ENCODE peak calls at places on chromosomes 12 and 14, in four cellular contexts. D is heart right ventricle, N is astrocyte of the spinal cord, X is colonic mucosa. P is an unnamed sample.

GRCh38 chr12:51351913-51352532 is 5.5 kb upstream of the CELA1 start:
- DNase-seq in N (peak; percentile 65), X (peak; percentile 52), D (peak; percentile 17), P (peak; percentile 69)

GRCh38 chr12:100864366-100864765 is 69.8 kb downstream of the ANO4 start:
- DNase-seq in X (no peak), D (no peak), N (no peak), P (no peak)

GRCh38 chr14:44530482-44530881 is 23.4 kb upstream of the FSCB start:
- DNase-seq in N (no peak), X (no peak), D (no peak), P (no peak)

GRCh38 chr14:37116933-37117844 is 55.2 kb downstream of the SLC25A21 start:
- DNase-seq in N (peak; percentile 82), D (no peak), X (no peak), P (peak; percentile 84)

GRCh38 chr14:78310263-78310662 is 140.1 kb downstream of the NRXN3 start:
- DNase-seq in D (no peak), N (no peak), X (no peak), P (no peak)

GRCh38 chr12:117261267-117261666 is 71.0 kb upstream of the FBXO21 start:
- DNase-seq in X (no peak), D (no peak), N (no peak), P (peak; percentile 32)

GRCh38 chr14:31660191-31660590 is 99.0 kb downstream of the NUBPL start:
- DNase-seq in D (no peak), X (no peak), N (no peak), P (no peak)

GRCh38 chr14:96156804-96157760 is 47.6 kb upstream of the BDKRB2 start:
- DNase-seq in N (no peak), D (no peak), X (peak; percentile 12), P (no peak)

GRCh38 chr12:78566461-78566860 is 298.1 kb upstream of the SYT1 start:
- DNase-seq in N (no peak), X (no peak), D (no peak), P (no peak)

GRCh38 chr14:44404021-44404420 is 103.1 kb downstream of the FSCB start:
- DNase-seq in X (no peak), D (no peak), N (no peak), P (no peak)

GRCh38 chr12:111160350-111161142 is 208.3 kb downstream of the PHETA1 start:
- DNase-seq in D (no peak), N (no peak), X (no peak), P (no peak)

GRCh38 chr12:104958946-104959841 is 1.1 kb upstream of the SLC41A2 start:
- DNase-seq in D (no peak), X (peak; percentile 36), N (peak; percentile 56), P (peak; percentile 70)

GRCh38 chr12:114092981-114093380 is 126.9 kb upstream of the RBM19 start:
- DNase-seq in N (no peak), X (no peak), D (no peak), P (no peak)

GRCh38 chr14:84864582-84865271 is 665.2 kb upstream of the FLRT2 start:
- DNase-seq in N (no peak), D (no peak), X (no peak), P (no peak)

GRCh38 chr12:47782372-47782770 is 9.3 kb downstream of the SLC48A1 start:
- DNase-seq in N (no peak), X (no peak), D (no peak), P (no peak)

GRCh38 chr14:96986701-96987474 is 189.7 kb downstream of the VRK1 start:
- DNase-seq in X (no peak), D (no peak), N (no peak), P (no peak)

DNA sequence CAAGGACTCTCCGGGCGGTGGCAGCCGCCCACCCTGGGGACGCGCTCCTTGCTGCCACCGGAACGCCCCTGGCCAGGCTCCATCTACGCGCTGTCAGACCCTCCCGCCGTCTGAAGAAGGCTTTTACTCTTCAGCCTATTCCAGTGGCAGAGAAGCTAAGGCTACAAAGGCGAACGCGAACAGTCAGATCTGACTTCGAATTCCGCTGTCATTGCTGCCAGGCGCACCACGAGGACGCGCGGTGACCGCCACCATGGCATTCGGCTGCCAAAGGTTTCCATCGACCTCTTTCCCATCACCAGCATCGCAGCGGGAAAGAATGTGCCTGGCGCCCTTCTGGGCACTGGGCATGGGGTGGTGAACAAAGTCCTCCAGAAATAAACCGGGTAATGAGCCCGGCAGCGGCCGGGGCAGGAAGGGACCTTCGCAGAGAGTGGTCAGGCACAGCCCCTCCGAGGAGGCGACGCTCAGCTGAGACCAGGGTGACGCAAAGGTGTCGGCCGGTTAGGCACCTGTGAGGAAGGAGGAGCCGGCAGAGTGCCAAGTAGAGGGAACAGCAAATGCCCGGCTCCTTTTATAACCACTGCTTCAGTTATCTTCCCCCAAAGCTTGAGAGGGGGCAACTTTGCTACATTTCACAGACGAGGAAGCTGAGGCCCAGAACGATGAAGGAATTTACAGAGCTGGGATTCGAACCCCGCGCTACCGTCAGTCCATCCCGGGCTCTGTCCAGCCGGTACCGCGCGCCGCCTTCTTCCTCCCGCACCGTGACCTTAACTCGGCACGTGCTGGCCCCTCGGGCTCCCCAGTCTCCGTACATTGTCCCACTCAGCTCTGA is 1.9 kb upstream of the RFX4 start:
- DNase-seq in N (no peak), D (no peak), X (no peak), P (no peak)
- H3K4me3 ChIP-seq in N (no peak overlapping the region), D (peak overlapping the region; percentile 33), X (no peak overlapping the region), P (no peak overlapping the region)

GRCh38 chr14:57884175-57884574 is 18.3 kb upstream of the SLC35F4 start:
- DNase-seq in D (no peak), X (no peak), N (peak; percentile 18), P (peak; percentile 30)
- TF ChIP-seq CTCF in D (peak; percentile 11), X (no peak), N (peak; percentile 35), P (peak; percentile 36)

GRCh38 chr12:106133136-106134087 is 5.3 kb downstream of the NUAK1 start:
- DNase-seq in D (no peak), N (peak; percentile 37), X (no peak), P (peak; percentile 38)
- H3K4me3 ChIP-seq in D (no peak overlapping the region), N (no peak overlapping the region), X (no peak overlapping the region), P (no peak overlapping the region)

DNA sequence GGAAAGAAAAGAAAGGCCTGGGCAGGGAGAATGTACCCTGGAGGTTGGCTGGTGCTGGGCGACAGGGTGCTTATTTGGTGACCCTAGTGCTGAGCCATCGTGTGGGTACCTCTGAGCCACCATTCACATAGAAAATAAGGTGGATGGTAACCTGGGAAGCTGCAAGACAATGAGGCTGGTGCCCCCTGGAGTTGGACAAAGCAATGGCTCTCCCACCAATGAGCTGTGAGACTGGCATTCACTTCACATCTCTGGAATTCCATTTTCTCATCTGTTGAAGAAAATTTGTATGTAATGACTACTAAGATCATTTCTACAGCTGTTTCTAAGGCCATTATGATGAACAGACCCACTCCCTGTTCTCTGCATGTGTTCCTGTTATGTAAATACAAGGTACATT is 63.1 kb upstream of the IGF1 start:
- DNase-seq in X (no peak), N (no peak), D (no peak), P (no peak)
- TF ChIP-seq CTCF in X (no peak), N (no peak), D (no peak), P (peak; percentile 9)

GRCh38 chr14:24311837-24312615 is 724 bp downstream of the LTB4R start:
- DNase-seq in D (no peak), N (no peak), X (no peak), P (peak; percentile 36)
- H3K4me3 ChIP-seq in D (peak overlapping the region; percentile 71), N (no peak overlapping the region), X (peak overlapping the region; percentile 50), P (no peak overlapping the region)

DNA sequence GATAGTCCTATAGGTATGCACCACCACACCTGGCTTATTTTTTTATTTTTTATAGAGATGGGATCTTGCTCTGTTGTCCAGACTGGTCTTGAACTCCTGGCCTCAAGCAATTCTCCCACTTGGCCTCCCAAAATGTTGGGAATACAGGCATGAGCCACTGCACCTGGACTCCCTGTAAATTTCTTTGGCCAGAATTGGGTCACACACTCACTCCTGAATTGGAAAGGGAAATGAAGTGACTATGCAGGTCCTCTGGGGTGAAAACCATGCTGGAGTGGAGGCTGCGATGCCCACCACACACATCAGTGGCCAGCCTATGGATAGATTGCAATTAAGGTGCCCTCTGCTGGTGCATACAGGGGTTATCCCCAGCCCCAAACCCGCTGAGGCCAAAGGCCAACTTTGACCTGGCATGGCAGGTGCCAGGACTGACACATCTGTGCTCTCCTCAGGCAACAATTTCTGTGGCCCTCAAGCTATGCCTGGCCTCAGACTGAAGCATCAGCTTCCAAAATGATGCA is 125.6 kb downstream of the SLC38A6 start:
- DNase-seq in N (no peak), D (no peak), X (no peak), P (peak; percentile 38)
- TF ChIP-seq CTCF in N (peak; percentile 31), D (no peak), X (no peak), P (peak; percentile 40)

GRCh38 chr14:98952595-98953325 is 319.2 kb downstream of the BCL11B start:
- DNase-seq in D (no peak), N (peak; percentile 70), X (no peak), P (peak; percentile 80)
- H3K4me3 ChIP-seq in D (no peak overlapping the region), N (no peak overlapping the region), X (no peak overlapping the region), P (no peak overlapping the region)

DNA sequence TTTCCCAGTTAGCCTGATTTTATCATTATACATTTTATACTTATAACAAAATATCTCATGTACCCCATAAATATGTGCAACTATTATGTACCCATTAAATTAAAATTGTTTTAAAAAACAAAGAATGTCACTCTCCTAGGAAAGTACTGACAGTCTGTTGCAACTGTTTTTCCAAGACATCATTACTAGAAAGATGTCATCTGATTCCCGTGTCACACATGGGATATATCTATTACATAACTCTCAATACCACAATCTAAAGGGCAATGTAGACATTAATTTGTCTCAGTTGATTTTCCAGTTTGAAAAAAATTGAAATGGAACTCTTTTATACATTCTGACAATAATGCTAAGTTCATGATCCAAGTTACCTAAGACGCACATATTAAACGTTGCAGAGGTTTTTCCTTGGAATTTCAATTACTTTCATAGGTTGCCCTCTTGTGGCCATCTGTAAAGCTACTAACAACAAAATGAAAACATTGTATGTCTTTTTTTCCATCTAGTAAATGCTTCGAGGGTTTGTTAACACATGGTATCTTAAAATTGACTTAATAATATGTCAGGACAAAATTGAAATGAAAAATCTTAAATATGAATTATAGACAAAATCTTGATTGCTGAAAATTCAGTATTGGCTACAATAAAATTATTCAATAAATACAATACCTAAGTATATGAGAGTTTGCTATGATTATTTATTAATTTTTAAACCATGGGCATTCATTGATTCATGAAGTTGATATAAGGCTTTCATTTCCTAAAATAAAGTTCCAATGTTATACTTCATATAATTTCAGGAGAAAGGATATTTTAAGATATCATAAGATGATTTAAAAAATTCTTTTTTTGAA is 131.6 kb downstream of the PPFIA2 start:
- DNase-seq in N (peak; percentile 69), X (no peak), D (no peak), P (peak; percentile 60)
- TF ChIP-seq CTCF in N (peak; percentile 57), X (peak; percentile 39), D (peak; percentile 68), P (peak; percentile 61)